ENCODE peak calls at places on chromosomes 11 and 22, in six cellular contexts. X is stimulated activated CD4-positive, alpha-beta T cell treated with anti-CD3 and anti-CD28 coated beads, Interleukin-2, amount 100 ng/mL, for 48 hours; H is NCI-H2081 treated with DMSO at 0.1 percent for 48 hours; Y is stimulated activated CD8-positive, alpha-beta memory T cell treated with anti-CD3 and anti-CD28 coated beads, Interleukin-15, amount 100 ng/mL, for 48 hours; W is T1000; K is activated CD4-positive, CD25-positive, alpha-beta regulatory T cell treated with anti-CD3 and anti-CD28 coated beads, Interleukin-2, amount 50 U/mL, for 72 hours. C is an unnamed sample.

GRCh38 chr11:46826310-46827044 is 19.6 kb downstream of the CKAP5 start:
- DNase-seq in W (peak), H (no peak), K (peak), Y (peak), X (peak), C (peak)

GRCh38 chr22:38257170-38257569 is 15.6 kb downstream of the TMEM184B start:
- DNase-seq in H (no peak), Y (no peak), X (no peak), K (no peak), W (no peak), C (no peak)

GRCh38 chr22:38941488-38941987 is 15.9 kb upstream of the APOBEC3A start:
- DNase-seq in W (no peak), X (peak), Y (peak), K (peak), H (no peak), C (no peak)

GRCh38 chr11:120168960-120169681 is 31.2 kb upstream of the TRIM29 start:
- DNase-seq in X (peak), W (no peak), H (no peak), K (peak), Y (peak), C (peak)

GRCh38 chr11:130585545-130585944 is 137.1 kb downstream of the ADAMTS15 start:
- DNase-seq in Y (no peak), W (no peak), H (no peak), X (no peak), K (no peak), C (peak)

GRCh38 chr22:24591286-24591830 is 1.5 kb downstream of the LRRC75B start:
- DNase-seq in K (no peak), W (no peak), X (no peak), H (no peak), Y (no peak), C (no peak)

GRCh38 chr22:27972732-27973698 is 54.0 kb upstream of the PITPNB start:
- DNase-seq in K (no peak), H (no peak), X (no peak), W (no peak), Y (no peak), C (no peak)

GRCh38 chr22:38075961-38076360 is 8.0 kb downstream of the SLC16A8 start:
- DNase-seq in X (no peak), H (no peak), K (no peak), W (no peak), Y (no peak), C (no peak)

GRCh38 chr11:65596520-65596919 is 920 bp upstream of the KCNK7 start:
- DNase-seq in H (no peak), K (no peak), Y (no peak), W (no peak), X (no peak), C (no peak)

GRCh38 chr22:48306284-48306683 is 1521.4 kb downstream of the BRD1 start:
- DNase-seq in X (no peak), Y (no peak), H (no peak), W (no peak), K (no peak), C (no peak)